ENCODE peak calls at places on chromosomes 5 and 9, in four cellular contexts. One of them, this sample, is unnamed.

GRCh38 chr5:105882956-105883481 is 1787.7 kb downstream of the EFNA5 start:
- DNase-seq in A549: no peak
- DNase-seq in vagina: no peak
- DNase-seq in foreskin fibroblast: no peak
- DNase-seq in this sample: no peak

GRCh38 chr5:172114875-172115422 is 73.1 kb downstream of the STK10 start:
- DNase-seq in vagina: no peak
- DNase-seq in foreskin fibroblast: no peak
- DNase-seq in A549: no peak
- DNase-seq in this sample: no peak

GRCh38 chr5:93076096-93076495 is 504.9 kb downstream of the NR2F1-AS1 start:
- DNase-seq in A549: no peak
- DNase-seq in foreskin fibroblast: peak; percentile 35
- DNase-seq in vagina: no peak
- DNase-seq in this sample: peak; percentile 23

GRCh38 chr5:154534457-154535050 is 56.5 kb upstream of the HAND1 start:
- DNase-seq in A549: no peak
- DNase-seq in vagina: peak; percentile 71
- DNase-seq in foreskin fibroblast: no peak
- DNase-seq in this sample: no peak

GRCh38 chr5:98781964-98782363 is 8.5 kb downstream of the RGMB start:
- DNase-seq in foreskin fibroblast: no peak
- DNase-seq in vagina: no peak
- DNase-seq in A549: no peak
- DNase-seq in this sample: no peak

GRCh38 chr9:116539549-116539948 is 147.6 kb upstream of the TRIM32 start:
- DNase-seq in foreskin fibroblast: no peak
- DNase-seq in vagina: no peak
- DNase-seq in A549: no peak
- DNase-seq in this sample: no peak

GRCh38 chr9:120348951-120349429 is 231.0 kb downstream of the CDK5RAP2 start:
- DNase-seq in foreskin fibroblast: peak; percentile 36
- DNase-seq in vagina: peak; percentile 65
- DNase-seq in A549: peak; percentile 62
- DNase-seq in this sample: no peak

GRCh38 chr5:152953788-152954483 is 536.5 kb upstream of the GRIA1 start:
- DNase-seq in foreskin fibroblast: no peak
- DNase-seq in vagina: no peak
- DNase-seq in A549: no peak
- DNase-seq in this sample: no peak

GRCh38 chr5:180439911-180440769 is 54.0 kb upstream of the CNOT6 start:
- DNase-seq in vagina: no peak
- DNase-seq in A549: no peak
- DNase-seq in foreskin fibroblast: no peak
- DNase-seq in this sample: no peak

GRCh38 chr5:141778211-141778610 is 96.2 kb upstream of the ARAP3 start:
- DNase-seq in foreskin fibroblast: no peak
- DNase-seq in vagina: no peak
- DNase-seq in A549: peak; percentile 17
- DNase-seq in this sample: peak; percentile 36

GRCh38 chr9:121529237-121529987 is 29.8 kb upstream of the GGTA1 start:
- DNase-seq in foreskin fibroblast: peak; percentile 98
- DNase-seq in A549: peak; percentile 42
- DNase-seq in vagina: no peak
- DNase-seq in this sample: peak; percentile 97

DNA sequence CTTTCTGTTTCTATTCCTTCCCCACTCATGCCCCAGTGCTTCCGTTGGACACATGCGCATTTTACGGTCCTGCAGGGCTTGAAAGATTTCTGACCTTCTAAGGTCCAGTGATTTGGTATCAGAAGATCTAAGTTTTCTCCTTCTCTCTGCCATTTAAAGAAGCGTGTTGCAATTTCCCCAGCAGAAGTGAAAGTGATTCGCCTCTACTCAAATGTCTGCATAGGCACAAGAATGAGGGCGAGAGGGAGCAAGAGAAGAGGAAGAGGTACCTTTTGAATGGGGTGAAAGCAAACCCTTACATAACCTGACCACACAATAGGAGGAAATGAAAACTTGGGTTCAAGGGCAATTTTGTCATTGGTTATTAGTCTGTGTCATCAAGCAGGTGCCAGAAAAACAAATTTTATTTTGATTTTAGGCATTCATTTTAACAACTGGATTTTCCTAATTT is 31.7 kb upstream of the NR3C1 start:
- DNase-seq in foreskin fibroblast: no peak
- DNase-seq in vagina: no peak
- DNase-seq in A549: no peak
- DNase-seq in this sample: no peak
- H3K4me3 ChIP-seq in foreskin fibroblast: no peak overlapping the region
- H3K4me3 ChIP-seq in vagina: no peak overlapping the region
- H3K4me3 ChIP-seq in A549: no peak overlapping the region
- H3K4me3 ChIP-seq in this sample: no peak overlapping the region

GRCh38 chr9:127860260-127860659 is 5.8 kb upstream of the ENG start:
- DNase-seq in A549: no peak
- DNase-seq in foreskin fibroblast: no peak
- DNase-seq in vagina: no peak
- DNase-seq in this sample: no peak

GRCh38 chr9:127855522-127855921 is 1.1 kb upstream of the ENG start:
- DNase-seq in foreskin fibroblast: no peak
- DNase-seq in A549: no peak
- DNase-seq in vagina: no peak
- DNase-seq in this sample: no peak

GRCh38 chr9:127856094-127856740 is 1.8 kb upstream of the ENG start:
- DNase-seq in foreskin fibroblast: no peak
- DNase-seq in A549: no peak
- DNase-seq in vagina: no peak
- DNase-seq in this sample: no peak

GRCh38 chr9:127857278-127857677 is 2.8 kb upstream of the ENG start:
- DNase-seq in A549: no peak
- DNase-seq in vagina: no peak
- DNase-seq in foreskin fibroblast: no peak
- DNase-seq in this sample: no peak

GRCh38 chr9:127858041-127858512 is 3.6 kb upstream of the ENG start:
- DNase-seq in A549: no peak
- DNase-seq in vagina: no peak
- DNase-seq in foreskin fibroblast: no peak
- DNase-seq in this sample: no peak
- H3K4me3 ChIP-seq in A549: no peak overlapping the region
- H3K4me3 ChIP-seq in vagina: no peak overlapping the region
- H3K4me3 ChIP-seq in foreskin fibroblast: no peak overlapping the region
- H3K4me3 ChIP-seq in this sample: no peak overlapping the region

GRCh38 chr9:128374221-128374675 is 3.1 kb downstream of the URM1 start:
- DNase-seq in A549: no peak
- DNase-seq in vagina: no peak
- DNase-seq in foreskin fibroblast: no peak
- DNase-seq in this sample: no peak

GRCh38 chr9:128371622-128372117 is 496 bp downstream of the URM1 start:
- DNase-seq in A549: no peak
- DNase-seq in foreskin fibroblast: no peak
- DNase-seq in vagina: no peak
- DNase-seq in this sample: no peak

GRCh38 chr9:128372188-128372641 is 1.0 kb downstream of the URM1 start:
- DNase-seq in foreskin fibroblast: peak; percentile 64
- DNase-seq in vagina: no peak
- DNase-seq in A549: no peak
- DNase-seq in this sample: no peak

GRCh38 chr9:128370752-128371621 is at the start of gene URM1:
- DNase-seq in foreskin fibroblast: peak; percentile 97
- DNase-seq in vagina: peak; percentile 96
- DNase-seq in A549: peak; percentile 94
- DNase-seq in this sample: peak; percentile 80

DNA sequence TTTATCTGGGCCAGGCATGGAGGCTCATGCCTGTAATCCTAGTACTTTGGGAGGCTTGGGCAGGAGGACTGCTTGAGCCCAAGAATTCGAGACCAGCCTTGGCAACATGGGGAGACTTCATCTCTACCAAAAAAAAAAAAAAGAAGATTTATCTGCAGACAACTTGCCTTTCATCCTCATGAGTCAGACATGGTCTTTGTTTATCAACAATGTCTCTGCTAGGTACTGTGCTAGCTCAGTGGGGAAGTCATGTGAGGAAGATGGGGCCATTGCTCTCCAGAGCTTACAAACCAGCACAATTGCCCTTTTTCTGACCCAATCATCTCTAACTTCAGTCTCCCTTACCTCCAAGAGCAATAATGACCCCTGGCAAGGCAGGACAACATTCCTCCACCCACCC is 1.6 kb downstream of the URM1 start:
- DNase-seq in A549: no peak
- DNase-seq in vagina: no peak
- DNase-seq in foreskin fibroblast: no peak
- DNase-seq in this sample: no peak
- H3K4me3 ChIP-seq in A549: no peak overlapping the region
- H3K4me3 ChIP-seq in vagina: no peak overlapping the region
- H3K4me3 ChIP-seq in foreskin fibroblast: peak overlapping the region; percentile 84
- H3K4me3 ChIP-seq in this sample: no peak overlapping the region

GRCh38 chr5:139651502-139651862 is 3.3 kb downstream of the CXXC5 start:
- DNase-seq in vagina: no peak
- DNase-seq in foreskin fibroblast: no peak
- DNase-seq in A549: peak; percentile 49
- DNase-seq in this sample: no peak
- H3K4me3 ChIP-seq in vagina: peak overlapping the region; percentile 67
- H3K4me3 ChIP-seq in foreskin fibroblast: peak overlapping the region; percentile 77
- H3K4me3 ChIP-seq in A549: peak overlapping the region; percentile 98
- H3K4me3 ChIP-seq in this sample: peak overlapping the region; percentile 90

GRCh38 chr9:16705121-16705604 is 165.3 kb downstream of the BNC2 start:
- DNase-seq in vagina: peak; percentile 95
- DNase-seq in A549: peak; percentile 99
- DNase-seq in foreskin fibroblast: peak; percentile 100
- DNase-seq in this sample: peak; percentile 100
- H3K4me3 ChIP-seq in vagina: peak overlapping the region; percentile 48
- H3K4me3 ChIP-seq in A549: peak overlapping the region; percentile 44
- H3K4me3 ChIP-seq in foreskin fibroblast: peak overlapping the region; percentile 50
- H3K4me3 ChIP-seq in this sample: peak overlapping the region; percentile 42

GRCh38 chr5:119270121-119270565 is 85.7 kb upstream of the TNFAIP8 start:
- DNase-seq in vagina: no peak
- DNase-seq in A549: no peak
- DNase-seq in foreskin fibroblast: no peak
- DNase-seq in this sample: no peak
- H3K4me3 ChIP-seq in vagina: peak overlapping the region; percentile 90
- H3K4me3 ChIP-seq in A549: peak overlapping the region; percentile 69
- H3K4me3 ChIP-seq in foreskin fibroblast: peak overlapping the region; percentile 79
- H3K4me3 ChIP-seq in this sample: no peak overlapping the region

GRCh38 chr5:112616812-112617547 is 120.7 kb upstream of the APC start:
- DNase-seq in vagina: no peak
- DNase-seq in foreskin fibroblast: no peak
- DNase-seq in A549: no peak
- DNase-seq in this sample: no peak
- H3K4me3 ChIP-seq in vagina: no peak overlapping the region
- H3K4me3 ChIP-seq in foreskin fibroblast: peak overlapping the region; percentile 5
- H3K4me3 ChIP-seq in A549: no peak overlapping the region
- H3K4me3 ChIP-seq in this sample: peak overlapping the region; percentile 20

GRCh38 chr5:74851026-74851425 is 15.2 kb downstream of the FAM169A start:
- DNase-seq in vagina: no peak
- DNase-seq in foreskin fibroblast: no peak
- DNase-seq in A549: no peak
- DNase-seq in this sample: no peak
- H3K4me3 ChIP-seq in vagina: no peak overlapping the region
- H3K4me3 ChIP-seq in foreskin fibroblast: no peak overlapping the region
- H3K4me3 ChIP-seq in A549: no peak overlapping the region
- H3K4me3 ChIP-seq in this sample: no peak overlapping the region

DNA sequence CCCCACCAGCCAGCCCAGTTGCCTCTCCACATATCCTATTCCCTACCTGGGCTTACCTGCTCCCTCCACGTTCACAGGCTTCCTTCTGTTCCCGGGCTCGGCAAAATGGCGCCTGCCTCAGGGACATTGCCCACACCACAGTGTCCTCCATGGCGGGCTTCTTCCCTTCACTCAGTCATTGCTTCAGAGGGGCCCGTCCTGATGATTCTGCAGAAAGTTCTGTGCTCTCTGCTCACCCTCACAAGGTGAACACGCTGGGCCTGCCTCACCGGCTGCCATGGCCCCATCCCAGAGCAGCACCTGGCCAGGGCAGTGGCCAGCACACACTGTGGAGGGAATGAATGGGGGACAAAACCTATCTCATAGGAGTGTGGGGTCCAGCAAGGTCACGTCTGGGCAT is 313.0 kb downstream of the GADD45G start:
- DNase-seq in vagina: no peak
- DNase-seq in A549: no peak
- DNase-seq in foreskin fibroblast: no peak
- DNase-seq in this sample: no peak
- H3K4me3 ChIP-seq in vagina: no peak overlapping the region
- H3K4me3 ChIP-seq in A549: no peak overlapping the region
- H3K4me3 ChIP-seq in foreskin fibroblast: no peak overlapping the region
- H3K4me3 ChIP-seq in this sample: no peak overlapping the region

DNA sequence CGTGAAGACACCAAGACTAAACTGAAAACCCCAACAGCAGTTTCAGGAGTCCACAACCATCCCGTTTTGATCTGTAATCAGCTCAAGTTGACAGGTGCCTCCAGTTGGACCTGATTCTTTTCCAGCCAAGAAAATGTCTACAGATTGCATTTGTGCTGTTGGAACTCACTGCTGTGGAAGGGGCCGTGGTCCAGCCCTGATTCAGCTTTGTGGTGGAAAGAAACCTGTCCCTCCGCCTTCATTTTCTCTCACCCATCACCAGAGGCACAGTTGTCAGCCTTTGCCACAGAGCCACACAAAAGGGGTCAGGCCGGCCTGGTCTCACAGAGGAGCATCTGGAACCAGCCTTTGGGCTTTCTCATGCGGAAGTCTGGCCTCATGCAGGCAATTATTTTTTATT is 483.6 kb downstream of the GADD45G start:
- DNase-seq in foreskin fibroblast: no peak
- DNase-seq in vagina: no peak
- DNase-seq in A549: no peak
- DNase-seq in this sample: peak; percentile 8
- H3K4me3 ChIP-seq in foreskin fibroblast: no peak overlapping the region
- H3K4me3 ChIP-seq in vagina: no peak overlapping the region
- H3K4me3 ChIP-seq in A549: no peak overlapping the region
- H3K4me3 ChIP-seq in this sample: no peak overlapping the region